ENCODE peak calls at places on chromosome 7, in four cellular contexts. One of them, this sample, is unnamed.
A peak's percentile ranks its signal among the peaks of the same experiment; 100 is the strongest.

GRCh38 chr7:82594665-82595064 is 151.1 kb upstream of the CACNA2D1 start:
- DNase-seq in neural crest cell: no peak
- DNase-seq in tibial nerve: no peak
- DNase-seq in IMR-90: no peak
- DNase-seq in this sample: no peak

GRCh38 chr7:156668130-156668741 is 27.7 kb downstream of the RNF32 start:
- DNase-seq in neural crest cell: no peak
- DNase-seq in tibial nerve: no peak
- DNase-seq in IMR-90: peak; percentile 20
- DNase-seq in this sample: no peak

GRCh38 chr7:76283254-76284159 is 19.0 kb upstream of the HSPB1 start:
- DNase-seq in neural crest cell: no peak
- DNase-seq in tibial nerve: no peak
- DNase-seq in IMR-90: no peak
- DNase-seq in this sample: no peak

GRCh38 chr7:139871276-139871675 is 42.2 kb downstream of the TBXAS1 start:
- DNase-seq in neural crest cell: no peak
- DNase-seq in tibial nerve: no peak
- DNase-seq in IMR-90: peak; percentile 78
- DNase-seq in this sample: no peak

GRCh38 chr7:75951506-75951905 is 36.6 kb downstream of the POR start:
- DNase-seq in neural crest cell: no peak
- DNase-seq in tibial nerve: no peak
- DNase-seq in IMR-90: peak; percentile 68
- DNase-seq in this sample: no peak

GRCh38 chr7:25553580-25554274 is 325.4 kb upstream of the NPVF start:
- DNase-seq in neural crest cell: no peak
- DNase-seq in tibial nerve: no peak
- DNase-seq in IMR-90: no peak
- DNase-seq in this sample: no peak

GRCh38 chr7:91373401-91373800 is 109.2 kb downstream of the FZD1 start:
- DNase-seq in neural crest cell: no peak
- DNase-seq in tibial nerve: no peak
- DNase-seq in IMR-90: no peak
- DNase-seq in this sample: no peak

GRCh38 chr7:121369462-121369861 is 26.6 kb downstream of the FAM3C start:
- DNase-seq in neural crest cell: no peak
- DNase-seq in tibial nerve: no peak
- DNase-seq in IMR-90: peak; percentile 51
- DNase-seq in this sample: no peak

GRCh38 chr7:1218541-1219165 is 14.0 kb upstream of the UNCX start:
- DNase-seq in neural crest cell: no peak
- DNase-seq in tibial nerve: no peak
- DNase-seq in IMR-90: no peak
- DNase-seq in this sample: no peak

GRCh38 chr7:50512384-50512783 is 52.8 kb downstream of the DDC start:
- DNase-seq in neural crest cell: no peak
- DNase-seq in tibial nerve: no peak
- DNase-seq in IMR-90: no peak
- DNase-seq in this sample: no peak

GRCh38 chr7:29332027-29332806 is 137.6 kb downstream of the CHN2 start:
- DNase-seq in neural crest cell: no peak
- DNase-seq in tibial nerve: no peak
- DNase-seq in IMR-90: no peak
- DNase-seq in this sample: no peak

GRCh38 chr7:109343662-109344061 is 774.0 kb downstream of the DNAJB9 start:
- DNase-seq in neural crest cell: no peak
- DNase-seq in tibial nerve: no peak
- DNase-seq in IMR-90: no peak
- DNase-seq in this sample: no peak

GRCh38 chr7:93890464-93891068 is at the start of gene TFPI2:
- DNase-seq in neural crest cell: peak; percentile 27
- DNase-seq in tibial nerve: no peak
- DNase-seq in IMR-90: peak; percentile 83
- DNase-seq in this sample: peak; percentile 64

GRCh38 chr7:88789480-88790064 is 6.0 kb downstream of the TEX47 start:
- DNase-seq in neural crest cell: no peak
- DNase-seq in tibial nerve: no peak
- DNase-seq in IMR-90: peak; percentile 2
- DNase-seq in this sample: no peak

GRCh38 chr7:139714163-139714901 is 63.5 kb downstream of the HIPK2 start:
- DNase-seq in neural crest cell: no peak
- DNase-seq in tibial nerve: no peak
- DNase-seq in IMR-90: no peak
- DNase-seq in this sample: no peak

GRCh38 chr7:81159402-81159801 is 240.6 kb upstream of the SEMA3C start:
- DNase-seq in neural crest cell: no peak
- DNase-seq in tibial nerve: no peak
- DNase-seq in IMR-90: peak; percentile 68
- DNase-seq in this sample: no peak

GRCh38 chr7:140230517-140230861 is 53.7 kb upstream of the KDM7A start:
- DNase-seq in neural crest cell: no peak
- DNase-seq in tibial nerve: no peak
- DNase-seq in IMR-90: no peak
- DNase-seq in this sample: no peak

GRCh38 chr7:95420996-95421846 is 13.6 kb downstream of the PON2 start:
- DNase-seq in neural crest cell: no peak
- DNase-seq in tibial nerve: no peak
- DNase-seq in IMR-90: peak; percentile 79
- DNase-seq in this sample: no peak

GRCh38 chr7:91344911-91345310 is 80.7 kb downstream of the FZD1 start:
- DNase-seq in neural crest cell: no peak
- DNase-seq in tibial nerve: no peak
- DNase-seq in IMR-90: no peak
- DNase-seq in this sample: no peak

GRCh38 chr7:40965016-40965415 is 737.9 kb downstream of the INHBA start:
- DNase-seq in neural crest cell: no peak
- DNase-seq in tibial nerve: no peak
- DNase-seq in IMR-90: no peak
- DNase-seq in this sample: no peak

GRCh38 chr7:75613351-75613750 is 121.2 kb downstream of the SPDYE5 start:
- DNase-seq in neural crest cell: no peak
- DNase-seq in tibial nerve: no peak
- DNase-seq in IMR-90: no peak
- DNase-seq in this sample: no peak

GRCh38 chr7:123133924-123134323 is 65.8 kb downstream of the SLC13A1 start:
- DNase-seq in neural crest cell: no peak
- DNase-seq in tibial nerve: no peak
- DNase-seq in IMR-90: no peak
- DNase-seq in this sample: no peak

GRCh38 chr7:123131140-123131539 is 68.6 kb downstream of the SLC13A1 start:
- DNase-seq in neural crest cell: no peak
- DNase-seq in tibial nerve: no peak
- DNase-seq in IMR-90: no peak
- DNase-seq in this sample: no peak

GRCh38 chr7:123135960-123136359 is 63.8 kb downstream of the SLC13A1 start:
- DNase-seq in neural crest cell: no peak
- DNase-seq in tibial nerve: no peak
- DNase-seq in IMR-90: no peak
- DNase-seq in this sample: no peak

GRCh38 chr7:123126691-123127090 is 73.1 kb downstream of the SLC13A1 start:
- DNase-seq in neural crest cell: no peak
- DNase-seq in tibial nerve: no peak
- DNase-seq in IMR-90: no peak
- DNase-seq in this sample: no peak

GRCh38 chr7:123131556-123132345 is 68.0 kb downstream of the SLC13A1 start:
- DNase-seq in neural crest cell: no peak
- DNase-seq in tibial nerve: no peak
- DNase-seq in IMR-90: no peak
- DNase-seq in this sample: no peak
- TF ChIP-seq CTCF in neural crest cell: no peak
- TF ChIP-seq CTCF in tibial nerve: no peak
- TF ChIP-seq CTCF in IMR-90: no peak
- TF ChIP-seq CTCF in this sample: no peak

DNA sequence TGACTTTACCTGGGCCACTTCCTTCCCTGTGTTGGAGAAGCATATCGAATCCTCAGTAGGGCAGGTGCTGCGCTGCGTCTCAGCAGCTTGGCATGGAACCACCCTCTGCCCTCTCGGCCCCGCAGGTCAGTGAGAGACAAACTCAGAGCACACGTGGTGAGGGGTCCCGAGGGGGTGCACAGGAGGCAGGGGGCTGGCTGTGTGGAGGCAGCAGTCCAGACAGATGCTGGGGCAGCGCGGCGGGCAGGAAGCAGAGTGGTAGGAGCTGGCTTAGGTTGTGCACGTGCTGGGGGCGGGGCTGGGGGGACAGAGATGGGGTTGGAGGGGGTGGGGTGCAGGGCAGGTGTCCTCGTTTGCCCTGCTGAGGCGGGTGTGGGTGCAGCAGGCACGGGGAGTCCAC is 33.1 kb downstream of the NUB1 start:
- DNase-seq in neural crest cell: no peak
- DNase-seq in tibial nerve: no peak
- DNase-seq in IMR-90: no peak
- DNase-seq in this sample: no peak
- TF ChIP-seq CTCF in neural crest cell: no peak
- TF ChIP-seq CTCF in tibial nerve: no peak
- TF ChIP-seq CTCF in IMR-90: no peak
- TF ChIP-seq CTCF in this sample: no peak

DNA sequence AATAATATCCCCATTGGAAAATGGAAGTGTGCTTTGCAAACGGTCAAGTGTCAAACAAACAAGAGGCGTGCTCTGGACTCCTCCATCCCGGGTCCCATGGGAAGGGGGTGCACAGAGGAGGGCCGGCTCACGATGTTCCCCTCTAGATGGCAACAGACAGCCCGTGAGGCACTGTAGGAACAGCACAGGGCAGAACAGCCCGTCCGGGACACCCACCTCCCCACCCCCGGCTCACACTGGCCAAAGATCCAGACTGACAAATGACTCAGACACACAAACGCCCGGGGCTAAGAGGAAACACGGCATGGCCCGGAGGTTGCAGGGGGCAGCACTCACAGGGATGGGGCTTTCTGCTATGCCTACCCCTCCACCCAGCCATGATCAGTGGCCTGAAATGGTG is 4.9 kb upstream of the ELN start:
- DNase-seq in neural crest cell: peak; percentile 15
- DNase-seq in tibial nerve: peak; percentile 70
- DNase-seq in IMR-90: peak; percentile 63
- DNase-seq in this sample: no peak
- TF ChIP-seq CTCF in neural crest cell: no peak
- TF ChIP-seq CTCF in tibial nerve: no peak
- TF ChIP-seq CTCF in IMR-90: peak; percentile 25
- TF ChIP-seq CTCF in this sample: no peak

GRCh38 chr7:8285155-8285554 is 23.2 kb upstream of the ICA1 start:
- DNase-seq in neural crest cell: no peak
- DNase-seq in tibial nerve: no peak
- DNase-seq in IMR-90: no peak
- DNase-seq in this sample: no peak
- TF ChIP-seq CTCF in neural crest cell: no peak
- TF ChIP-seq CTCF in tibial nerve: no peak
- TF ChIP-seq CTCF in IMR-90: no peak
- TF ChIP-seq CTCF in this sample: no peak

GRCh38 chr7:137791947-137792346 is 54.8 kb downstream of the DGKI start:
- DNase-seq in neural crest cell: no peak
- DNase-seq in tibial nerve: no peak
- DNase-seq in IMR-90: no peak
- DNase-seq in this sample: no peak
- TF ChIP-seq CTCF in neural crest cell: no peak
- TF ChIP-seq CTCF in tibial nerve: no peak
- TF ChIP-seq CTCF in IMR-90: no peak
- TF ChIP-seq CTCF in this sample: no peak

GRCh38 chr7:123639646-123640045 is 16.0 kb upstream of the LMOD2 start:
- DNase-seq in neural crest cell: no peak
- DNase-seq in tibial nerve: no peak
- DNase-seq in IMR-90: no peak
- DNase-seq in this sample: no peak

GRCh38 chr7:123635551-123636359 is 19.9 kb upstream of the LMOD2 start:
- DNase-seq in neural crest cell: no peak
- DNase-seq in tibial nerve: no peak
- DNase-seq in IMR-90: peak; percentile 61
- DNase-seq in this sample: no peak

GRCh38 chr7:123640583-123640982 is 15.1 kb upstream of the LMOD2 start:
- DNase-seq in neural crest cell: no peak
- DNase-seq in tibial nerve: no peak
- DNase-seq in IMR-90: no peak
- DNase-seq in this sample: no peak

GRCh38 chr7:123637878-123638277 is 17.8 kb upstream of the LMOD2 start:
- DNase-seq in neural crest cell: no peak
- DNase-seq in tibial nerve: no peak
- DNase-seq in IMR-90: no peak
- DNase-seq in this sample: no peak

GRCh38 chr7:123637203-123637602 is 18.5 kb upstream of the LMOD2 start:
- DNase-seq in neural crest cell: no peak
- DNase-seq in tibial nerve: no peak
- DNase-seq in IMR-90: no peak
- DNase-seq in this sample: no peak
- TF ChIP-seq CTCF in neural crest cell: peak; percentile 15
- TF ChIP-seq CTCF in tibial nerve: no peak
- TF ChIP-seq CTCF in IMR-90: no peak
- TF ChIP-seq CTCF in this sample: no peak

GRCh38 chr7:133275008-133275407 is 22.1 kb downstream of the EXOC4 start:
- DNase-seq in neural crest cell: no peak
- DNase-seq in tibial nerve: no peak
- DNase-seq in IMR-90: no peak
- DNase-seq in this sample: no peak
- TF ChIP-seq CTCF in neural crest cell: no peak
- TF ChIP-seq CTCF in tibial nerve: no peak
- TF ChIP-seq CTCF in IMR-90: no peak
- TF ChIP-seq CTCF in this sample: no peak

This sample was measured in mesothelial cell of epicardium.